ENCODE peak calls at places on chromosomes 5 and 9, in five cellular contexts. Y, P, J, M and B are unnamed samples.

GRCh38 chr9:85960688-85961093 is 19.7 kb downstream of the NAA35 start:
- DNase-seq in Y (no peak), P (peak; percentile 23), J (no peak), M (peak; percentile 27), B (no peak)

GRCh38 chr9:6109986-6110385 is 94.6 kb upstream of the RANBP6 start:
- DNase-seq in Y (no peak), P (no peak), J (no peak), M (no peak), B (no peak)

GRCh38 chr5:38598994-38599611 is 42.7 kb upstream of the LIFR start:
- DNase-seq in Y (peak; percentile 88), P (peak; percentile 46), J (peak; percentile 41), M (no peak), B (no peak)

GRCh38 chr5:60687927-60688720 is 11.8 kb downstream of the DEPDC1B start:
- DNase-seq in Y (peak; percentile 76), P (peak; percentile 28), J (peak; percentile 2), M (no peak), B (no peak)

GRCh38 chr5:138969323-138970013 is 94.3 kb upstream of the LRRTM2 start:
- DNase-seq in Y (no peak), P (no peak), J (no peak), M (no peak), B (peak; percentile 49)

GRCh38 chr9:119337566-119337965 is 31.7 kb downstream of the BRINP1 start:
- DNase-seq in Y (no peak), P (no peak), J (no peak), M (no peak), B (no peak)

GRCh38 chr5:134003957-134004625 is 684 bp downstream of the VDAC1 start:
- DNase-seq in Y (no peak), P (no peak), J (no peak), M (no peak), B (peak; percentile 86)

GRCh38 chr9:135850737-135851136 is 56.6 kb downstream of the CAMSAP1 start:
- DNase-seq in Y (peak; percentile 32), P (no peak), J (no peak), M (no peak), B (no peak)

GRCh38 chr5:61313960-61314681 is 17.9 kb upstream of the ZSWIM6 start:
- DNase-seq in Y (peak; percentile 95), P (no peak), J (peak; percentile 66), M (no peak), B (peak; percentile 78)

GRCh38 chr5:95773325-95774059 is 42.4 kb downstream of the RHOBTB3 start:
- DNase-seq in Y (peak; percentile 85), P (peak; percentile 41), J (no peak), M (no peak), B (no peak)